ENCODE peak calls at places on chromosomes 2 and 18, in five cellular contexts. V is trophoblast cell, P is H9, J is neuronal stem cell, Z is H1. K is an unnamed sample.

GRCh38 chr2:55141572-55142413 is 90.3 kb downstream of the CLHC1 start:
- DNase-seq in V (peak; percentile 25), P (no peak), J (no peak), Z (no peak), K (peak; percentile 53)

GRCh38 chr2:176491172-176491904 is 222.1 kb downstream of the MTX2 start:
- DNase-seq in V (peak; percentile 7), P (no peak), J (no peak), Z (no peak), K (peak; percentile 86)

GRCh38 chr2:218607436-218608115 is at the start of gene PLCD4:
- DNase-seq in V (peak; percentile 41), P (peak; percentile 44), J (peak; percentile 11), Z (no peak), K (peak; percentile 62)

GRCh38 chr2:179201884-179202283 is 62.7 kb downstream of the SESTD1 start:
- DNase-seq in V (no peak), P (no peak), J (no peak), Z (no peak), K (no peak)

GRCh38 chr2:43977677-43978076 is 18.1 kb downstream of the LRPPRC start:
- DNase-seq in V (no peak), P (no peak), J (no peak), Z (no peak), K (no peak)

GRCh38 chr2:74919827-74920226 is 38.6 kb upstream of the POLE4 start:
- DNase-seq in V (peak; percentile 82), P (peak; percentile 89), J (peak; percentile 67), Z (peak; percentile 57), K (peak; percentile 49)

GRCh38 chr2:54658548-54659207 is 64.8 kb upstream of the EML6 start:
- DNase-seq in V (no peak), P (no peak), J (no peak), Z (no peak), K (peak; percentile 64)

GRCh38 chr2:9703085-9703641 is 72.4 kb upstream of the YWHAQ start:
- DNase-seq in V (peak; percentile 18), P (no peak), J (no peak), Z (no peak), K (peak; percentile 94)

GRCh38 chr2:20614201-20615045 is 36.5 kb downstream of the HS1BP3 start:
- DNase-seq in V (no peak), P (peak; percentile 58), J (peak; percentile 61), Z (no peak), K (no peak)

GRCh38 chr2:155442755-155443372 is 744.4 kb downstream of the KCNJ3 start:
- DNase-seq in V (no peak), P (no peak), J (no peak), Z (no peak), K (no peak)

GRCh38 chr2:219448099-219448775 is 13.6 kb downstream of the SPEG start:
- DNase-seq in V (peak; percentile 7), P (peak; percentile 63), J (peak; percentile 43), Z (no peak), K (no peak)

GRCh38 chr2:191878576-191879298 is 31.8 kb upstream of the CAVIN2 start:
- DNase-seq in V (no peak), P (no peak), J (no peak), Z (no peak), K (peak; percentile 74)

GRCh38 chr2:119449526-119449925 is 17.9 kb downstream of the TMEM37 start:
- DNase-seq in V (no peak), P (no peak), J (no peak), Z (no peak), K (no peak)

GRCh38 chr2:13260401-13260800 is 543.7 kb downstream of the TRIB2 start:
- DNase-seq in V (no peak), P (no peak), J (peak; percentile 21), Z (no peak), K (no peak)

GRCh38 chr2:109141727-109142283 is 12.8 kb downstream of the SH3RF3 start:
- DNase-seq in V (no peak), P (no peak), J (no peak), Z (no peak), K (no peak)

GRCh38 chr2:10924441-10924840 is 12.7 kb downstream of the KCNF1 start:
- DNase-seq in V (no peak), P (no peak), J (no peak), Z (no peak), K (no peak)

GRCh38 chr18:6660334-6660733 is 69.2 kb upstream of the ARHGAP28 start:
- DNase-seq in V (no peak), P (no peak), J (no peak), Z (no peak), K (no peak)

GRCh38 chr2:162297925-162298552 is 20.4 kb downstream of the IFIH1 start:
- DNase-seq in V (peak; percentile 95), P (no peak), J (peak; percentile 76), Z (no peak), K (peak; percentile 81)

GRCh38 chr2:33158482-33159003 is 211.8 kb downstream of the LTBP1 start:
- DNase-seq in V (peak; percentile 23), P (no peak), J (no peak), Z (no peak), K (peak; percentile 82)

DNA sequence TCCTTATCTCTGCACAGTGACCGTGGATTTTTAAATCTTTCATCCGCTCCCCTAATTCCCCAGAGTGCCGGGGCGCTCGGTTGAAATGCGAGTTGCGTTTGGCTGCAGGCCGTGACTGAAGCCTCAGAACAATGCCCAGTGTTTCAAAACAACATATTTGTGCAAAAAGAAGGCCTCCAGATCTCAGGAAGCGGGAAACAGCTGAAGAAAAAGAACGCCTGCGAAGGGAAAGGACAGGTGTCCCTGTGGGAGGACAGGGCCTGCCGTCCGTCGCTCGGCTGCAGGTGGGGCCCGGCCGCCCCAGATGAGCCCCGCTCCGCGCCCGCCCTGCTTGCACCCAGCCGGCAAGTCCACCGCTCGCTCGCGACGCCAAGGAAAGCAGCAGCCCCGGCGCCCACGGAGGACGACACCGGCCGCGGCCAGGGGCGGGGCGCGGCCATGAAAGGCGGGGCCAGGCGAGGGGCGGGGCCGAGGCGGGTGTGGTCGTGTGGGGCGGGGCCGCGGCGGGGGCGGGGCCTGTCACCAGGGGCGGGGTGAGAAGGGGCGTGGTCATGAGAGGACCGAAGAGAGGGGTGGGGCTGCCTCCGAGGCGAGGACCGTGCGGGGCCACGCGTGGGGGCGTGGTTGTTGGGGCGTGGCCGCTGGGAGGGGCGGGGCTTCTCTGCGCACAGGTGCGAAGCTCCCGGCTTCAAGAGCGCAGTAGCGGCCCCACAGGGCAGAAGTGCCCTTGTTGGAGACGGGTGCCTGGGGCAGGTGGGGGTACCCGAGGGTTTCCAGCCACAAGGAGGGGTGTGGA is 17.6 kb upstream of the BOK start:
- DNase-seq in V (peak; percentile 67), P (peak; percentile 95), J (peak; percentile 45), Z (peak; percentile 81), K (no peak)
- H3K9ac ChIP-seq in V (no peak overlapping the region), P (no peak overlapping the region), J (no peak overlapping the region), Z (no peak overlapping the region), K (peak overlapping the region; percentile 43)

DNA sequence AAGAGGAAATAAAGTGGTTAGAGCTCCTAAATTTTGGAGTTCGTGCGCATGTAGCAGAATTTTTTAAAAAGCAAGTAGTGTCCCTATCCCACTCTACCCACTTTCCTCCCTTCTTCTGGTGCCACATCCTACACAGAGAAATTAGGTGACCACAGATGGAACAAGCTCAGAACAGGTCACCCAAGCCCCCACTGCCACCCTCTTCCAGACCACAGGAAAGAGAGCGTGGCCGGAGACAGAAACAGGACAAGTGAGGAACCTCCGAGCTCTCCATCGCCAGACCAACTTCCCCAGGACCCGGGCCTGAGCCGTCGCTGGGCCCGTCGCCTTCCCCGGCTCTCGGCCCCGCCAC is 433 bp downstream of the NPC1 start:
- DNase-seq in V (no peak), P (no peak), J (no peak), Z (no peak), K (no peak)
- H2BK12ac ChIP-seq in V (peak overlapping the region; percentile 63), P (no peak overlapping the region), J (no peak overlapping the region), Z (peak overlapping the region; percentile 68), K (peak overlapping the region; percentile 90)

GRCh38 chr2:121219866-121220265 is 65.1 kb downstream of the TFCP2L1 start:
- DNase-seq in V (no peak), P (no peak), J (no peak), Z (no peak), K (no peak)

GRCh38 chr2:121214296-121214695 is 70.7 kb downstream of the TFCP2L1 start:
- DNase-seq in V (no peak), P (no peak), J (no peak), Z (no peak), K (no peak)

GRCh38 chr2:121217627-121218026 is 67.4 kb downstream of the TFCP2L1 start:
- DNase-seq in V (no peak), P (no peak), J (no peak), Z (no peak), K (no peak)

GRCh38 chr2:121220995-121221394 is 64.0 kb downstream of the TFCP2L1 start:
- DNase-seq in V (no peak), P (no peak), J (no peak), Z (no peak), K (no peak)

GRCh38 chr2:121218386-121218938 is 66.5 kb downstream of the TFCP2L1 start:
- DNase-seq in V (no peak), P (no peak), J (no peak), Z (no peak), K (no peak)
- H2BK120ac ChIP-seq in V (no peak overlapping the region), P (no peak overlapping the region), J (no peak overlapping the region), Z (no peak overlapping the region), K (no peak overlapping the region)

GRCh38 chr2:174022431-174022830 is 57.3 kb upstream of the SP3 start:
- DNase-seq in V (no peak), P (no peak), J (no peak), Z (no peak), K (no peak)

GRCh38 chr2:174026122-174026845 is 61.1 kb upstream of the SP3 start:
- DNase-seq in V (peak; percentile 99), P (no peak), J (no peak), Z (no peak), K (peak; percentile 91)

GRCh38 chr2:174025271-174026121 is 60.3 kb upstream of the SP3 start:
- DNase-seq in V (peak; percentile 89), P (no peak), J (no peak), Z (no peak), K (peak; percentile 98)

GRCh38 chr2:174024524-174025270 is 59.5 kb upstream of the SP3 start:
- DNase-seq in V (no peak), P (no peak), J (no peak), Z (no peak), K (peak; percentile 91)

GRCh38 chr2:174023591-174024523 is 58.7 kb upstream of the SP3 start:
- DNase-seq in V (peak; percentile 98), P (peak; percentile 78), J (no peak), Z (no peak), K (peak; percentile 99)
- H3K9ac ChIP-seq in V (no peak overlapping the region), P (no peak overlapping the region), J (no peak overlapping the region), Z (no peak overlapping the region), K (peak overlapping the region; percentile 83)

DNA sequence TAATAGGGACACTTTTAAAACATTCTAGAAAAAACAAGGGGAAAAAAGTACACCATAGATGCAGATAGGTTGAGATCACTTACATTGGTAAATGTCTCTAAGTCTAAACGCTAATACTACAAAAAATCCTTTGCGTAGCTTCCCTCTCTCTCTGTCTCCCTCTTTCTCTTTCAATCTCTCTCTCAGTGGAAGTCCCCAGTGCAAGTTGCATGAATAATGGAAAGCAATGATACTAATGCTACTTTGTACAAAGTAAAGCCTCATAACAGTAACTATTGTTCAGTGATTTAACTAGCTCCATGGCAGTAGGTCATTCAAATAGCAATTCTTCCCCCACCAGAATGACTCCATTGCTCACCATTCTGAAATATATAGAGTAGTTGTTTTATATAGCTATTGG is 12.8 kb downstream of the MEIS1 start:
- DNase-seq in V (no peak), P (no peak), J (no peak), Z (no peak), K (no peak)
- H2BK12ac ChIP-seq in V (no peak overlapping the region), P (no peak overlapping the region), J (no peak overlapping the region), Z (no peak overlapping the region), K (no peak overlapping the region)